ENCODE peak calls at places on chromosomes 12 and 14, in seven cellular contexts. One of them, this sample, is unnamed.

GRCh38 chr12:54141534-54142475 is 47.0 kb downstream of the SMUG1 start:
- DNase-seq in esophagus muscularis mucosa: no peak
- DNase-seq in cardiac muscle cell: peak; percentile 26
- DNase-seq in heart right ventricle: no peak
- DNase-seq in CD8-positive, alpha-beta T cell: no peak
- DNase-seq in transverse colon: no peak
- DNase-seq in psoas muscle: no peak
- DNase-seq in this sample: no peak

GRCh38 chr14:97634786-97635185 is 837.6 kb downstream of the VRK1 start:
- DNase-seq in CD8-positive, alpha-beta T cell: no peak
- DNase-seq in transverse colon: no peak
- DNase-seq in cardiac muscle cell: no peak
- DNase-seq in heart right ventricle: no peak
- DNase-seq in psoas muscle: no peak
- DNase-seq in esophagus muscularis mucosa: no peak
- DNase-seq in this sample: peak; percentile 3

GRCh38 chr14:73764406-73764805 is 50.2 kb upstream of the PNMA1 start:
- DNase-seq in heart right ventricle: no peak
- DNase-seq in CD8-positive, alpha-beta T cell: no peak
- DNase-seq in esophagus muscularis mucosa: no peak
- DNase-seq in cardiac muscle cell: peak; percentile 55
- DNase-seq in psoas muscle: no peak
- DNase-seq in transverse colon: peak; percentile 46
- DNase-seq in this sample: no peak

GRCh38 chr14:77372304-77372841 is 4.5 kb downstream of the TMED8 start:
- DNase-seq in cardiac muscle cell: no peak
- DNase-seq in esophagus muscularis mucosa: no peak
- DNase-seq in CD8-positive, alpha-beta T cell: no peak
- DNase-seq in transverse colon: no peak
- DNase-seq in heart right ventricle: no peak
- DNase-seq in psoas muscle: no peak
- DNase-seq in this sample: peak; percentile 28

GRCh38 chr12:116529048-116529447 is 30.1 kb upstream of the MAP1LC3B2 start:
- DNase-seq in cardiac muscle cell: peak; percentile 65
- DNase-seq in transverse colon: no peak
- DNase-seq in psoas muscle: no peak
- DNase-seq in heart right ventricle: no peak
- DNase-seq in CD8-positive, alpha-beta T cell: no peak
- DNase-seq in esophagus muscularis mucosa: no peak
- DNase-seq in this sample: no peak

GRCh38 chr12:24833513-24833912 is 115.4 kb downstream of the BCAT1 start:
- DNase-seq in heart right ventricle: no peak
- DNase-seq in cardiac muscle cell: no peak
- DNase-seq in psoas muscle: no peak
- DNase-seq in transverse colon: no peak
- DNase-seq in esophagus muscularis mucosa: no peak
- DNase-seq in CD8-positive, alpha-beta T cell: no peak
- DNase-seq in this sample: no peak

GRCh38 chr14:62181591-62181990 is 419.4 kb downstream of the SNAPC1 start:
- DNase-seq in psoas muscle: no peak
- DNase-seq in heart right ventricle: no peak
- DNase-seq in transverse colon: no peak
- DNase-seq in cardiac muscle cell: no peak
- DNase-seq in CD8-positive, alpha-beta T cell: no peak
- DNase-seq in esophagus muscularis mucosa: no peak
- DNase-seq in this sample: no peak

GRCh38 chr14:63901434-63902085 is 48.8 kb downstream of the SYNE2 start:
- DNase-seq in psoas muscle: no peak
- DNase-seq in esophagus muscularis mucosa: no peak
- DNase-seq in heart right ventricle: no peak
- DNase-seq in cardiac muscle cell: peak; percentile 91
- DNase-seq in CD8-positive, alpha-beta T cell: no peak
- DNase-seq in transverse colon: no peak
- DNase-seq in this sample: peak; percentile 50

GRCh38 chr14:104939666-104940410 is 15.2 kb downstream of the PLD4 start:
- DNase-seq in cardiac muscle cell: no peak
- DNase-seq in psoas muscle: no peak
- DNase-seq in CD8-positive, alpha-beta T cell: no peak
- DNase-seq in heart right ventricle: no peak
- DNase-seq in transverse colon: no peak
- DNase-seq in esophagus muscularis mucosa: no peak
- DNase-seq in this sample: no peak

GRCh38 chr14:51018521-51018920 is 74.2 kb upstream of the PYGL start:
- DNase-seq in psoas muscle: no peak
- DNase-seq in CD8-positive, alpha-beta T cell: no peak
- DNase-seq in esophagus muscularis mucosa: no peak
- DNase-seq in heart right ventricle: no peak
- DNase-seq in cardiac muscle cell: peak; percentile 53
- DNase-seq in transverse colon: no peak
- DNase-seq in this sample: no peak

GRCh38 chr12:109069307-109070231 is 17.2 kb downstream of the USP30 start:
- DNase-seq in CD8-positive, alpha-beta T cell: no peak
- DNase-seq in cardiac muscle cell: no peak
- DNase-seq in heart right ventricle: no peak
- DNase-seq in transverse colon: peak; percentile 81
- DNase-seq in esophagus muscularis mucosa: no peak
- DNase-seq in psoas muscle: no peak
- DNase-seq in this sample: no peak

GRCh38 chr14:95157987-95158712 is 821 bp upstream of the DICER1 start:
- DNase-seq in cardiac muscle cell: no peak
- DNase-seq in transverse colon: no peak
- DNase-seq in esophagus muscularis mucosa: no peak
- DNase-seq in heart right ventricle: no peak
- DNase-seq in psoas muscle: peak; percentile 56
- DNase-seq in CD8-positive, alpha-beta T cell: no peak
- DNase-seq in this sample: no peak

GRCh38 chr12:77001181-77001758 is 64.1 kb downstream of the E2F7 start:
- DNase-seq in cardiac muscle cell: no peak
- DNase-seq in psoas muscle: no peak
- DNase-seq in esophagus muscularis mucosa: peak; percentile 74
- DNase-seq in CD8-positive, alpha-beta T cell: no peak
- DNase-seq in heart right ventricle: no peak
- DNase-seq in transverse colon: no peak
- DNase-seq in this sample: no peak

GRCh38 chr14:24612186-24612585 is 2.7 kb upstream of the GZMH start:
- DNase-seq in cardiac muscle cell: no peak
- DNase-seq in psoas muscle: no peak
- DNase-seq in CD8-positive, alpha-beta T cell: no peak
- DNase-seq in esophagus muscularis mucosa: no peak
- DNase-seq in transverse colon: no peak
- DNase-seq in heart right ventricle: no peak
- DNase-seq in this sample: peak; percentile 29

GRCh38 chr12:70840966-70841365 is 79.6 kb downstream of the PTPRR start:
- DNase-seq in heart right ventricle: no peak
- DNase-seq in cardiac muscle cell: no peak
- DNase-seq in esophagus muscularis mucosa: no peak
- DNase-seq in transverse colon: no peak
- DNase-seq in psoas muscle: no peak
- DNase-seq in CD8-positive, alpha-beta T cell: no peak
- DNase-seq in this sample: peak; percentile 32

GRCh38 chr14:103526914-103527248 is 2.1 kb upstream of the TRMT61A start:
- DNase-seq in psoas muscle: no peak
- DNase-seq in esophagus muscularis mucosa: no peak
- DNase-seq in heart right ventricle: no peak
- DNase-seq in cardiac muscle cell: no peak
- DNase-seq in CD8-positive, alpha-beta T cell: no peak
- DNase-seq in transverse colon: no peak
- DNase-seq in this sample: no peak

GRCh38 chr14:71620401-71620800 is 311.8 kb upstream of the RGS6 start:
- DNase-seq in transverse colon: no peak
- DNase-seq in cardiac muscle cell: peak; percentile 38
- DNase-seq in heart right ventricle: no peak
- DNase-seq in CD8-positive, alpha-beta T cell: no peak
- DNase-seq in psoas muscle: no peak
- DNase-seq in esophagus muscularis mucosa: no peak
- DNase-seq in this sample: peak; percentile 64

GRCh38 chr14:91142214-91142668 is 28.4 kb downstream of the DGLUCY start:
- DNase-seq in cardiac muscle cell: no peak
- DNase-seq in esophagus muscularis mucosa: no peak
- DNase-seq in CD8-positive, alpha-beta T cell: no peak
- DNase-seq in heart right ventricle: no peak
- DNase-seq in transverse colon: no peak
- DNase-seq in psoas muscle: no peak
- DNase-seq in this sample: no peak

GRCh38 chr12:77151030-77151429 is 85.7 kb upstream of the E2F7 start:
- DNase-seq in CD8-positive, alpha-beta T cell: no peak
- DNase-seq in transverse colon: no peak
- DNase-seq in esophagus muscularis mucosa: no peak
- DNase-seq in heart right ventricle: no peak
- DNase-seq in cardiac muscle cell: no peak
- DNase-seq in psoas muscle: no peak
- DNase-seq in this sample: peak; percentile 77

GRCh38 chr14:23320584-23321571 is at the start of gene PABPN1:
- DNase-seq in psoas muscle: peak; percentile 99
- DNase-seq in transverse colon: peak; percentile 100
- DNase-seq in CD8-positive, alpha-beta T cell: peak; percentile 94
- DNase-seq in esophagus muscularis mucosa: peak; percentile 100
- DNase-seq in cardiac muscle cell: peak; percentile 100
- DNase-seq in heart right ventricle: peak; percentile 97
- DNase-seq in this sample: peak; percentile 98

GRCh38 chr14:39339003-39339402 is 93.2 kb downstream of the FBXO33 start:
- DNase-seq in transverse colon: no peak
- DNase-seq in cardiac muscle cell: no peak
- DNase-seq in esophagus muscularis mucosa: no peak
- DNase-seq in heart right ventricle: no peak
- DNase-seq in psoas muscle: no peak
- DNase-seq in CD8-positive, alpha-beta T cell: no peak
- DNase-seq in this sample: peak; percentile 5

GRCh38 chr14:39369029-39369428 is 63.2 kb downstream of the FBXO33 start:
- DNase-seq in transverse colon: no peak
- DNase-seq in heart right ventricle: no peak
- DNase-seq in esophagus muscularis mucosa: no peak
- DNase-seq in psoas muscle: no peak
- DNase-seq in cardiac muscle cell: no peak
- DNase-seq in CD8-positive, alpha-beta T cell: no peak
- DNase-seq in this sample: no peak

GRCh38 chr12:117046861-117047530 is 52.2 kb downstream of the TESC start:
- DNase-seq in cardiac muscle cell: no peak
- DNase-seq in CD8-positive, alpha-beta T cell: no peak
- DNase-seq in psoas muscle: peak; percentile 28
- DNase-seq in heart right ventricle: no peak
- DNase-seq in esophagus muscularis mucosa: no peak
- DNase-seq in transverse colon: no peak
- DNase-seq in this sample: no peak

GRCh38 chr12:131800594-131801135 is 27.5 kb upstream of the MMP17 start:
- DNase-seq in transverse colon: no peak
- DNase-seq in psoas muscle: no peak
- DNase-seq in esophagus muscularis mucosa: no peak
- DNase-seq in cardiac muscle cell: no peak
- DNase-seq in heart right ventricle: no peak
- DNase-seq in CD8-positive, alpha-beta T cell: no peak
- DNase-seq in this sample: no peak

GRCh38 chr12:131799828-131800593 is 28.2 kb upstream of the MMP17 start:
- DNase-seq in esophagus muscularis mucosa: no peak
- DNase-seq in cardiac muscle cell: no peak
- DNase-seq in transverse colon: no peak
- DNase-seq in heart right ventricle: no peak
- DNase-seq in CD8-positive, alpha-beta T cell: no peak
- DNase-seq in psoas muscle: no peak
- DNase-seq in this sample: no peak

GRCh38 chr12:131806654-131807053 is 21.5 kb upstream of the MMP17 start:
- DNase-seq in CD8-positive, alpha-beta T cell: no peak
- DNase-seq in psoas muscle: no peak
- DNase-seq in transverse colon: no peak
- DNase-seq in cardiac muscle cell: no peak
- DNase-seq in esophagus muscularis mucosa: no peak
- DNase-seq in heart right ventricle: no peak
- DNase-seq in this sample: no peak

GRCh38 chr12:131801254-131801866 is 26.8 kb upstream of the MMP17 start:
- DNase-seq in psoas muscle: no peak
- DNase-seq in transverse colon: no peak
- DNase-seq in heart right ventricle: no peak
- DNase-seq in esophagus muscularis mucosa: no peak
- DNase-seq in cardiac muscle cell: no peak
- DNase-seq in CD8-positive, alpha-beta T cell: no peak
- DNase-seq in this sample: no peak

GRCh38 chr12:131803995-131804521 is 24.1 kb upstream of the MMP17 start:
- DNase-seq in esophagus muscularis mucosa: no peak
- DNase-seq in transverse colon: peak; percentile 26
- DNase-seq in CD8-positive, alpha-beta T cell: no peak
- DNase-seq in psoas muscle: no peak
- DNase-seq in cardiac muscle cell: peak; percentile 65
- DNase-seq in heart right ventricle: no peak
- DNase-seq in this sample: no peak
- H3K36me3 ChIP-seq in esophagus muscularis mucosa: peaks cover 38% of the 10 kb centered on the region
- H3K36me3 ChIP-seq in transverse colon: no peaks in the 10 kb centered on the region
- H3K36me3 ChIP-seq in CD8-positive, alpha-beta T cell: peaks cover 16% of the 10 kb centered on the region
- H3K36me3 ChIP-seq in psoas muscle: peaks cover 5% of the 10 kb centered on the region
- H3K36me3 ChIP-seq in cardiac muscle cell: no peaks in the 10 kb centered on the region
- H3K36me3 ChIP-seq in heart right ventricle: peaks cover 35% of the 10 kb centered on the region
- H3K36me3 ChIP-seq in this sample: peaks cover 4% of the 10 kb centered on the region

DNA sequence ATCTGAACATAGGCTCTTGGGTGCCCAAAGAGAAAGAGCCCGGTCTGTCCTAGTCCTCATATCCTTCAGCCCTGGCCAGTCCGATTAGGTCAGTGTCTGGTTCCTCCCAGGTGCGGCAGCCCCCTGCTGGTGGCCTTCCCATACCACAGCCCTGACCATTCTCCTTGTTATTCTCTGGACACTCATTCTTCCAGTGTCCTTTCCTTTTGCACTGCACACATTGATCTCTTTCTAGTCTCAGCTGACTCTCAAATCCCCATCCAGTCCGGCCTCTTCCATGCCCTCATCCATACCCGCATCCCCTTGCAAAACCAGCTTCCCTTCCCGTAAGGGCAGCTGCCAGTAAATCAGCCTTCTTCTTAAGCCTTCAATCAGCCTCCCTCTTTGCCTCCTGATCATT is 1316.3 kb downstream of the TMEM121 start:
- DNase-seq in psoas muscle: no peak
- DNase-seq in transverse colon: peak; percentile 49
- DNase-seq in CD8-positive, alpha-beta T cell: no peak
- DNase-seq in cardiac muscle cell: no peak
- DNase-seq in esophagus muscularis mucosa: no peak
- DNase-seq in heart right ventricle: no peak
- DNase-seq in this sample: no peak
- TF ChIP-seq CTCF in psoas muscle: no peak
- TF ChIP-seq CTCF in transverse colon: peak; percentile 49
- TF ChIP-seq CTCF in CD8-positive, alpha-beta T cell: no peak
- TF ChIP-seq CTCF in cardiac muscle cell: no peak
- TF ChIP-seq CTCF in esophagus muscularis mucosa: peak; percentile 4
- TF ChIP-seq CTCF in heart right ventricle: peak; percentile 21
- TF ChIP-seq CTCF in this sample: peak; percentile 43

GRCh38 chr12:72269491-72269890 is 2.7 kb upstream of the TRHDE start:
- DNase-seq in cardiac muscle cell: no peak
- DNase-seq in heart right ventricle: no peak
- DNase-seq in psoas muscle: no peak
- DNase-seq in esophagus muscularis mucosa: no peak
- DNase-seq in transverse colon: no peak
- DNase-seq in CD8-positive, alpha-beta T cell: no peak
- DNase-seq in this sample: no peak
- H3K4me3 ChIP-seq in cardiac muscle cell: no peak overlapping the region
- H3K4me3 ChIP-seq in heart right ventricle: no peak overlapping the region
- H3K4me3 ChIP-seq in psoas muscle: peak overlapping the region; percentile 71
- H3K4me3 ChIP-seq in esophagus muscularis mucosa: no peak overlapping the region
- H3K4me3 ChIP-seq in transverse colon: no peak overlapping the region
- H3K4me3 ChIP-seq in CD8-positive, alpha-beta T cell: no peak overlapping the region
- H3K4me3 ChIP-seq in this sample: no peak overlapping the region

DNA sequence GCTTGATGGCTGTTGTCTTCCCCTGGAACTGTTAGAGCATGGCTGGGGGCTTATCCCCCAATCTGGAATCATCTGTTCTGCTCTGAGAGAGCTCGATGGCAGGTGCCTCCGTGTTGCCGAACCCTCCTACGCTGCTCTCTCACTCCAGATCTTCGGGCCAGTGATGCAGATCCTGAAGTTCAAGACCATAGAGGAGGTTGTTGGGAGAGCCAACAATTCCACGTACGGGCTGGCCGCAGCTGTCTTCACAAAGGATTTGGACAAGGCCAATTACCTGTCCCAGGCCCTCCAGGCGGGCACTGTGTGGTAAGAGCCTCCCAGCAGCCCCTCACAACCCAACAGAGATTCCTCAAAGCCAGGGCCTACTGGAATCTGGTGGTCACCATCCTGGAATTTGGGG is 33.0 kb downstream of the ALDH2 start:
- DNase-seq in heart right ventricle: no peak
- DNase-seq in esophagus muscularis mucosa: no peak
- DNase-seq in transverse colon: no peak
- DNase-seq in cardiac muscle cell: no peak
- DNase-seq in CD8-positive, alpha-beta T cell: no peak
- DNase-seq in psoas muscle: no peak
- DNase-seq in this sample: no peak
- H3K36me3 ChIP-seq in heart right ventricle: peaks cover 99% of the 10 kb centered on the region
- H3K36me3 ChIP-seq in esophagus muscularis mucosa: peaks cover 100% of the 10 kb centered on the region
- H3K36me3 ChIP-seq in transverse colon: no peaks in the 10 kb centered on the region
- H3K36me3 ChIP-seq in cardiac muscle cell: peaks cover 40% of the 10 kb centered on the region
- H3K36me3 ChIP-seq in CD8-positive, alpha-beta T cell: no peaks in the 10 kb centered on the region
- H3K36me3 ChIP-seq in psoas muscle: peaks cover 2% of the 10 kb centered on the region
- H3K36me3 ChIP-seq in this sample: peaks cover 25% of the 10 kb centered on the region

This sample was measured in bronchial epithelial cell.